ENCODE peak calls at places on chromosomes 3 and 15, in seven cellular contexts. Y is SK-N-SH, A is A549, L is GM12878, H is HepG2, J is K562, R is H1. Z is an unnamed sample. For H3K4me1, the result is how much of the 10 kb centered on the place peaks cover.

GRCh38 chr3:12438318-12438717 is 46.0 kb upstream of the TSEN2 start:
- DNase-seq in J (no peak), A (no peak), L (no peak), R (no peak), H (no peak), Y (no peak), Z (no peak)

GRCh38 chr3:182909318-182910040 is 70.9 kb downstream of the DCUN1D1 start:
- DNase-seq in H (no peak), Y (peak), L (no peak), R (no peak), A (peak), J (peak), Z (no peak)

GRCh38 chr3:2937578-2937977 is 172.6 kb downstream of the IL5RA start:
- DNase-seq in A (no peak), H (no peak), R (no peak), Y (no peak), J (no peak), L (no peak), Z (no peak)

GRCh38 chr15:50939911-50940310 is 31.4 kb downstream of the AP4E1 start:
- DNase-seq in L (no peak), H (peak), R (no peak), Y (no peak), A (no peak), J (no peak), Z (peak)

GRCh38 chr15:73956276-73957086 is 30.2 kb downstream of the LOXL1 start:
- DNase-seq in R (no peak), L (no peak), A (peak), Y (no peak), H (no peak), J (no peak), Z (peak)

GRCh38 chr3:197035577-197035976 is 6.0 kb upstream of the MELTF start:
- DNase-seq in Y (no peak), H (no peak), J (no peak), L (no peak), A (no peak), R (no peak), Z (no peak)

GRCh38 chr3:75337226-75337900 is 326.8 kb upstream of the FRG2C start:
- DNase-seq in Y (no peak), H (no peak), L (no peak), A (no peak), R (no peak), J (no peak), Z (no peak)

GRCh38 chr15:84872009-84872900 is 12.2 kb upstream of the SLC28A1 start:
- DNase-seq in H (no peak), A (no peak), L (no peak), R (no peak), J (no peak), Y (peak), Z (no peak)

GRCh38 chr3:129966876-129967275 is 7.6 kb upstream of the TRH start:
- DNase-seq in J (no peak), Y (no peak), H (no peak), L (no peak), A (no peak), R (no peak), Z (no peak)

GRCh38 chr15:38325290-38325990 is 72.8 kb downstream of the SPRED1 start:
- DNase-seq in L (no peak), A (no peak), H (no peak), J (no peak), R (no peak), Y (no peak), Z (peak)

GRCh38 chr15:79243723-79244122 is 38.8 kb upstream of the ANKRD34C start:
- DNase-seq in J (no peak), L (no peak), R (no peak), H (no peak), Y (no peak), A (peak), Z (no peak)

GRCh38 chr3:112560330-112560729 is 1.4 kb downstream of the ATG3 start:
- DNase-seq in L (no peak), Y (no peak), J (no peak), R (no peak), H (no peak), A (no peak), Z (peak)

GRCh38 chr3:111329370-111329769 is 212.6 kb upstream of the CD96 start:
- DNase-seq in R (no peak), Y (no peak), L (no peak), H (no peak), A (no peak), J (no peak), Z (no peak)

GRCh38 chr3:156674046-156674910 is at the start of gene TIPARP:
- DNase-seq in H (peak), L (peak), Y (peak), J (peak), R (peak), A (peak), Z (peak)

GRCh38 chr15:100725121-100726069 is 123.0 kb downstream of the ASB7 start:
- DNase-seq in R (no peak), L (no peak), J (no peak), H (no peak), A (no peak), Y (peak), Z (peak)

DNA sequence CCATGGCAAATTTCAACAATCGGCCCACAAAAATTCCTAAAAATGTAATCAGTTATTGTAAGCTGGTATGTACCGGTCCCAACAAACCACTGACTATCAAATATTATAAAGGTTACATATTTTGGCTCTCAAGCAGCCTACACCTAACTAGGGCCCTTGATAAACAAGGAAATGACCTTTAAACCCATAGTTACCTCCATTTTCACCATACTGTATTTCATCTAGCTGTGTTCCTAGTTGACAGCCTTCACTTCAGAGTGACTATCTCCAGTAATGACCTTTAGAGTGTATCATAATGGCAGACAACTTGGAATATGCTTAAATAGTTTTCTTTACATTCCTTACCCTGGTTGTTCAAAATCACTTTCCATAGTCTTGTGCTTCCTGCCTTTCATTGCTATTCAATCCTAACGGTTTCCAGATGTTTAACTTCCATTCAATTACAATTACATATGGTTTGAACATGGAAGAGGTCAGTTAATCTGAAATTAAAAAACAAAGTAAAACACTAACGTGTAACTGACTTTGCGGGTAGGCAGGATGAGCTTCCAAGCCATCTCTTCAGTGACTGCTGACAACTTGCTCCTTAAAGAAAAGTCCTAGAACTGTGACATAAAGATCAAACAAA is 111.9 kb upstream of the TSC22D2 start:
- DNase-seq in A (no peak), J (no peak), L (no peak), R (no peak), H (no peak), Y (no peak), Z (peak)
- TF ChIP-seq USF2 in A (no peak), J (no peak), L (no peak), R (no peak), H (no peak), Y (no peak), Z (no peak)

GRCh38 chr3:127748754-127749327 is 73.5 kb downstream of the MGLL start:
- DNase-seq in Y (no peak), J (no peak), R (no peak), L (no peak), A (no peak), H (no peak), Z (no peak)
- H3K4me1 ChIP-seq in Y (half or more), J (under half), R (under half), L (half or more), A (half or more), H (under half), Z (under half)

GRCh38 chr3:46664971-46665762 is 28.3 kb downstream of the ALS2CL start:
- DNase-seq in H (no peak), Y (peak), J (no peak), R (no peak), L (no peak), A (no peak), Z (peak)

GRCh38 chr3:46665763-46666470 is 27.6 kb downstream of the ALS2CL start:
- DNase-seq in R (no peak), H (no peak), J (no peak), L (no peak), Y (peak), A (no peak), Z (no peak)

GRCh38 chr3:46667061-46667621 is 26.3 kb downstream of the ALS2CL start:
- DNase-seq in L (no peak), R (no peak), J (no peak), Y (peak), A (no peak), H (no peak), Z (no peak)

GRCh38 chr3:46667657-46668056 is 25.8 kb downstream of the ALS2CL start:
- DNase-seq in R (no peak), H (no peak), J (no peak), A (no peak), L (no peak), Y (peak), Z (no peak)

GRCh38 chr3:46666471-46666845 is 27.0 kb downstream of the ALS2CL start:
- DNase-seq in J (no peak), R (no peak), A (no peak), Y (peak), H (no peak), L (no peak), Z (no peak)
- TF ChIP-seq USF2 in J (no peak), R (no peak), A (no peak), Y (no peak), H (no peak), L (no peak), Z (no peak)

DNA sequence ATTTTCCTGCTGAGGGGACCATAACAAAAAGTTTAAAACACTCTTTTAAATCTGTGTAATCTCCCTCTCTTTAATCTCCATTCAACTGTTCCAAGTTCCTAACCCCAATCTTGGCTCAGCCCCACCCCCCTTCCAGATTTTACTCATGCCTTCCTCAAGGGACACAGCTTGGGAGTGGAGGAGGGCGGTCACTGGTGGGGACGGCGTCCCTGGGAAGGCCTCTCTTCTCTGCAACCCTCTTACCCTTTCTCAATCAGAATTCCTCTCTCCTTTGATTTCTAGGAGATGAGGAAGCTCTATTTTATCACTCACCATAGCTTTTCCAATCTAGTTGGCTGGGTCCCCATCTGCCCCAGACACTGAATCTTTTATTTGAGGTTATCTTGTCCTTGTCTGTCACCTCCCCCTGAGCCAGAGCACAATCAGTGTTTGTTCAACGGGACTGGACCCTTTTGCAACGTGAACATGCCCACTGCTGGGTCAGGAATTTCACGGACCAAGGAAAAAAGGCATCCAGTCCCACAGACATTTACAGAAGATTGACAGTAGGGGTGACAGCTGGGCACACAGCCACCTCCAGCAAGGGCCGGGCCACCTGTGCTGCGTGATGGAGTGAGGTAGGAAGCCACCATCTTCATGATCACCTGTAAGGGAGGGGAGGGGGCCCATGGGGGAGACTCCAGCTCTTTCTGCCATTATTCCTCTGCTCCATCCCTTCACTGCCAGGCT is 84.0 kb upstream of the HERC1 start:
- DNase-seq in L (no peak), J (no peak), R (no peak), H (no peak), Y (no peak), A (no peak), Z (no peak)
- H3K4me1 ChIP-seq in L (under half), J (under half), R (under half), H (half or more), Y (under half), A (under half), Z (under half)

DNA sequence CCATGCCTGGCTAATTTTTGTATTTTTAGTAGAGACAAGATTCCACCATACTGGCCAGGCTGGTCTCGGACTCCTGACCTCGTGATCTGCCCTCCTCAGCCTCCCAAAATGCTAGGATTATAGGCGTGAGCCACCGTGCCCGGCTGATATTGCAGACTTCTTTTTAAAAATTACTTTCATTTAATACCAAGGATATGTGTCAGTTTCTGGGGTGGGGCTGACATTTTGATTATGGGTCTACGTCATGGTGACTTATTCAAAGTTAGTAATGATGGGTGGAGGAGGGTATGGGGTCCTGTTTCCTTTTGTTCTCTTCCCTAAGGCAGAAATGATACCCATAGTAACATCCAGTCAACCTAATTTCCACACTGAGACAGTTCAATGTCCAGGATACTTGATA is 34.7 kb downstream of the GBE1 start:
- DNase-seq in A (peak), R (no peak), H (no peak), L (no peak), J (no peak), Y (no peak), Z (peak)
- TF ChIP-seq USF2 in A (no peak), R (no peak), H (no peak), L (no peak), J (no peak), Y (no peak), Z (no peak)

DNA sequence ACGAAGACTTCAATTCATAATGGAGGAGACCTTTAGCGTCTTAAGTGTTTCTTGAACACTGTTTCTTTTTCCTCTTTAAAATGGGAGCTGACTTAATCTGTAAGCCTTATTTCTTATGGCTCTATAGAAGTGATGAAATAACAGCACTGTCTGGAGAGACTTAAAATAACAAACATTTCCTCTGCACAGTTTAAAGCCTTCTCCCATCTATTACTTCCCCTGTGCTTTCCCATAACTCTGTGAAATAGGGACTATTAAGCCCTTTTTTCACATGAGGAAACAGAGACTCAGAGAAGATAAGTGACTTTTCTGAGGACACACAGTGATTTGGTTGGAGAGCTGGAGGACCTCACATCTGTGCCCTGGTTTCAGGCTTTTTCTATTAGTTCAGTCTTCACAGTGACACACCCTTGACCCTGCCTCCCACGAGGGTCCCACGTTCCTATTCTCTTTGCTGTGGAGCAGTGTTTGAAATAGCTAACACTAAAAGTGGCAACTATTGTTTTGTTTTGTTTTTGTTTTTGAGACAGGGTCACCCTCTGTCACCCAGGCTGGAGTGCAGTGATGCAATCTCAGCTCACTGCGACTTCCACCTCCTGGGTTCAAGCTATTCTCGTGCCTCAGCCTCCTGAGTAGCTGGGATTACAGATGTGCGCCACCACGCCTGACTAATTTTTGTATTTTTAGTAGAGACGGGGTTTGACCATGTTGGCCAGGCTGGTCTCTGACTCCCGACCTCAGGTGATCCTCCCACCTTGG is 82.9 kb downstream of the ST6GAL1 start:
- DNase-seq in H (no peak), A (no peak), J (no peak), Y (no peak), L (no peak), R (no peak), Z (peak)
- H3K4me1 ChIP-seq in H (under half), A (under half), J (under half), Y (under half), L (half or more), R (under half), Z (under half)